ENCODE peak calls at places on chromosomes 2 and 18, in seven cellular contexts. I is HCT116, C is activated B cell treated with CpG ODN at 0.5 μM for 24 hours, D is Caco-2, F is brain microvascular endothelial cell, M is vagina, P is colonic mucosa. X is an unnamed sample.

GRCh38 chr2:176188218-176188968 is at the start of gene HOXD1:
- DNase-seq in I (no peak), C (no peak), D (peak; percentile 58), F (no peak), M (no peak), P (peak; percentile 87), X (no peak)

GRCh38 chr2:68832161-68832869 is 38.9 kb downstream of the BMP10 start:
- DNase-seq in I (no peak), C (no peak), D (no peak), F (peak; percentile 68), M (no peak), P (peak; percentile 44), X (peak; percentile 53)

GRCh38 chr18:10518595-10519273 is 7.1 kb upstream of the NAPG start:
- DNase-seq in I (no peak), C (no peak), D (peak; percentile 40), F (peak; percentile 13), M (no peak), P (peak; percentile 33), X (no peak)

GRCh38 chr2:214169736-214170135 is 241.1 kb upstream of the VWC2L start:
- DNase-seq in I (no peak), C (no peak), D (no peak), F (peak; percentile 5), M (no peak), P (no peak), X (no peak)

GRCh38 chr2:159891917-159892691 is 94.1 kb upstream of the CD302 start:
- DNase-seq in I (peak; percentile 44), C (no peak), D (no peak), F (peak; percentile 67), M (no peak), P (no peak), X (no peak)

GRCh38 chr2:218482651-218483050 is 63.7 kb downstream of the VIL1 start:
- DNase-seq in I (no peak), C (no peak), D (no peak), F (no peak), M (no peak), P (no peak), X (no peak)

GRCh38 chr2:212998629-212999359 is 152.6 kb downstream of the IKZF2 start:
- DNase-seq in I (no peak), C (no peak), D (no peak), F (peak; percentile 33), M (no peak), P (no peak), X (no peak)

GRCh38 chr18:22074343-22075070 is 94.9 kb upstream of the GATA6 start:
- DNase-seq in I (no peak), C (no peak), D (no peak), F (no peak), M (no peak), P (no peak), X (no peak)

GRCh38 chr18:369224-370010 is 101.6 kb upstream of the THOC1 start:
- DNase-seq in I (no peak), C (no peak), D (no peak), F (no peak), M (no peak), P (no peak), X (no peak)

GRCh38 chr2:7572460-7572859 is 655.2 kb downstream of the RNF144A start:
- DNase-seq in I (no peak), C (no peak), D (no peak), F (no peak), M (no peak), P (no peak), X (no peak)

GRCh38 chr2:158671381-158672245 is 123.5 kb upstream of the DAPL1 start:
- DNase-seq in I (no peak), C (no peak), D (no peak), F (no peak), M (no peak), P (no peak), X (no peak)

GRCh38 chr2:44549099-44549471 is 187.3 kb downstream of the CAMKMT start:
- DNase-seq in I (no peak), C (no peak), D (no peak), F (peak; percentile 90), M (no peak), P (no peak), X (no peak)

GRCh38 chr2:176138526-176139169 is 9.1 kb downstream of the HOXD8 start:
- DNase-seq in I (no peak), C (no peak), D (no peak), F (no peak), M (no peak), P (no peak), X (no peak)

GRCh38 chr2:206203331-206203730 is 43.6 kb downstream of the EEF1B2 start:
- DNase-seq in I (no peak), C (no peak), D (no peak), F (no peak), M (no peak), P (no peak), X (no peak)

GRCh38 chr2:84866121-84866520 is 14.8 kb downstream of the TRABD2A start:
- DNase-seq in I (no peak), C (no peak), D (no peak), F (no peak), M (no peak), P (no peak), X (no peak)

GRCh38 chr2:84873350-84873749 is 7.5 kb downstream of the TRABD2A start:
- DNase-seq in I (no peak), C (no peak), D (no peak), F (no peak), M (no peak), P (no peak), X (no peak)

GRCh38 chr2:84874381-84875212 is 6.3 kb downstream of the TRABD2A start:
- DNase-seq in I (no peak), C (no peak), D (no peak), F (peak; percentile 22), M (no peak), P (no peak), X (no peak)

GRCh38 chr2:84875213-84875560 is 5.7 kb downstream of the TRABD2A start:
- DNase-seq in I (no peak), C (no peak), D (no peak), F (no peak), M (no peak), P (no peak), X (no peak)

GRCh38 chr2:84870306-84870705 is 10.6 kb downstream of the TRABD2A start:
- DNase-seq in I (no peak), C (no peak), D (no peak), F (no peak), M (no peak), P (no peak), X (no peak)
- TF ChIP-seq CTCF in I (peak; percentile 27), C (no peak), D (no peak), F (no peak), M (no peak), P (no peak), X (no peak)

DNA sequence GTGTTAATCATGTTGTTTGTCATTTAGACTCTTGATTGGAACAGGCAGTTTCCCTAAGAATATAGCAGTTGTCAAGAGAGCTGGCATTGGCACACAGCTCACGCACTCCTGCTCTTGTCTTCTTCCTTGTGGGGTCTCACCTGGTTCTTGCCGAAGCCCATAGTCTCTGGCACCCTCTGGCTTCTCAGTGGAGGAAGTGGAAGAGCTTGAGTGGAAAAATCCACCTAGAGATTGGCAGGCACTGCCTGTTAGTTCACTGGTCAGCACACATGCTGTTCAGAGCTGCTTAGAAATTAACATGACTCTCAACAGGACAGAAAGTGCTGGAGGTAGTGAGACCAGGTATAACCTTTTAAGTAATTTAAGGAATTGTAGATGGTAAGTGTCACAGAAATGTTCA is 28.3 kb downstream of the SCTR start:
- DNase-seq in I (no peak), C (no peak), D (no peak), F (no peak), M (no peak), P (no peak), X (no peak)
- TF ChIP-seq CTCF in I (no peak), C (no peak), D (peak; percentile 8), F (no peak), M (no peak), P (no peak), X (no peak)

GRCh38 chr2:53253244-53253643 is 514.4 kb upstream of the CHAC2 start:
- DNase-seq in I (no peak), C (no peak), D (no peak), F (no peak), M (no peak), P (no peak), X (no peak)

GRCh38 chr2:53252115-53252514 is 515.5 kb upstream of the CHAC2 start:
- DNase-seq in I (no peak), C (no peak), D (no peak), F (peak; percentile 16), M (no peak), P (no peak), X (no peak)

GRCh38 chr2:53247986-53248735 is 519.4 kb upstream of the CHAC2 start:
- DNase-seq in I (no peak), C (no peak), D (no peak), F (no peak), M (no peak), P (no peak), X (no peak)
- TF ChIP-seq CTCF in I (no peak), C (no peak), D (no peak), F (no peak), M (no peak), P (no peak), X (no peak)

GRCh38 chr2:200575957-200576356 is 9.9 kb upstream of the AOX1 start:
- DNase-seq in I (no peak), C (no peak), D (no peak), F (no peak), M (no peak), P (no peak), X (no peak)

GRCh38 chr2:200578778-200579177 is 7.0 kb upstream of the AOX1 start:
- DNase-seq in I (no peak), C (no peak), D (peak; percentile 65), F (peak; percentile 37), M (no peak), P (no peak), X (no peak)

GRCh38 chr2:200577000-200577399 is 8.8 kb upstream of the AOX1 start:
- DNase-seq in I (no peak), C (no peak), D (no peak), F (no peak), M (no peak), P (no peak), X (no peak)
- TF ChIP-seq CTCF in I (no peak), C (no peak), D (no peak), F (peak; percentile 8), M (no peak), P (no peak), X (no peak)

DNA sequence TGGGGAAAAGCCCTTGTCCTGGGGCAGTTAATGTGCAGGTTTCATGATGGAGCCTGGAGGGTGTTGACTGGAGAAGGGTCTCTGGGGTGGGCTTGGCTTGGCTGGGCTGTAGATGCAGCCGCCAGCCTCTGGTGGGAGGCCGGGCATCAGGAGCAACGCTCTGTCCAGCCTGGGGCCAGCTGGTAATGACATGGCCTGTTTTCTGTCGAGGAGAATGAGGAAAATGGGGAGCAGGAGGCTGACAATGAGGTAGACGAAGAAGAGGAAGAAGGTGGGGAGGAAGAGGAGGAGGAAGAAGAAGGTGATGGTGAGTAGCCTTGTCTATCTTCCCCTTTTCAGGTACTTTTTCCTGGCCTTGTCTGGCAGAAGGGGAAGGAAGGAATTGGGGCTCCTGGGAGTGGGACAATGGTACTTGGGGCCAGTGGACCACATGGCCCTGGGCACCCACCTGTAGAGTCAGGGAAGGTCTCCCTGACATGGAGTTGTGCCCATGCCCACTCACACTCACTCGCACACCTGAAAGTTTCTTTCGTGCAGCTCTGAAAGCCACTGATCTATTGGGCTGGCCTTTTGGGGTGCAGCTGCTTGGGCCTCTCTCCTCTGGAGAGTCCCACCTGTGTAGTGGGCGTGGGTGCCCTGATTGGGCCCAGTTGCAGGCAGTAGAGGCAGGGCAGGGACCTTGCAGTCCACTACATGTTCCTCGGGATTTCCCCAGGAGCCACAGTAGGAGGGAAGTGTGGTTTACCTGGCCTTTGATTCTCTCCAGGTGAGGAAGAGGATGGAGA is 3.5 kb downstream of the PTMA start:
- DNase-seq in I (no peak), C (no peak), D (no peak), F (no peak), M (no peak), P (no peak), X (no peak)
- TF ChIP-seq CTCF in I (no peak), C (no peak), D (no peak), F (no peak), M (no peak), P (no peak), X (no peak)

X was measured in natural killer cell.